ENCODE peak calls at places on chromosomes 5 and 9, in ten cellular contexts. E is ureter; R is transverse colon; V is GDM1; J is germinal center; M is mucosa of descending colon; Z is ELR; O is glomerular endothelial cell; W is activated naive CD8-positive, alpha-beta T cell treated with anti-CD3 and anti-CD28 coated beads, Interleukin-2, amount 10 ng/mL, durations not matched to agents 7 days and 5 days; N is stomach. Q is an unnamed sample.

GRCh38 chr5:136811086-136811485 is 445.7 kb upstream of the TRPC7 start:
- DNase-seq in E (no peak), R (no peak), V (no peak), J (no peak), M (no peak), Z (peak), O (no peak), W (no peak), N (no peak), Q (no peak)

GRCh38 chr5:10527281-10527950 is 36.5 kb upstream of the ANKRD33B start:
- DNase-seq in E (no peak), R (no peak), V (no peak), J (no peak), M (no peak), Z (peak), O (no peak), W (no peak), N (no peak), Q (no peak)

GRCh38 chr5:143279698-143280097 is 123.8 kb downstream of the NR3C1 start:
- DNase-seq in E (no peak), R (no peak), V (no peak), J (no peak), M (no peak), Z (peak), O (no peak), W (no peak), N (no peak), Q (no peak)

GRCh38 chr9:89996717-89997116 is 391.9 kb downstream of the GADD45G start:
- DNase-seq in E (no peak), R (peak), V (no peak), J (no peak), M (no peak), Z (no peak), O (no peak), W (no peak), N (peak), Q (no peak)

GRCh38 chr9:3330792-3331420 is 194.9 kb downstream of the RFX3 start:
- DNase-seq in E (no peak), R (no peak), V (no peak), J (no peak), M (no peak), Z (peak), O (no peak), W (no peak), N (no peak), Q (no peak)

GRCh38 chr9:117278656-117279055 is 136.2 kb downstream of the ASTN2 start:
- DNase-seq in E (no peak), R (no peak), V (no peak), J (no peak), M (no peak), Z (no peak), O (no peak), W (no peak), N (no peak), Q (no peak)

GRCh38 chr5:68315679-68316271 is 100.2 kb downstream of the PIK3R1 start:
- DNase-seq in E (no peak), R (peak), V (no peak), J (peak), M (peak), Z (no peak), O (no peak), W (peak), N (no peak), Q (no peak)

GRCh38 chr9:18994263-18994916 is 38.6 kb downstream of the SAXO1 start:
- DNase-seq in E (no peak), R (no peak), V (no peak), J (no peak), M (no peak), Z (no peak), O (no peak), W (no peak), N (no peak), Q (no peak)

GRCh38 chr9:123418506-123418905 is 62.5 kb downstream of the CRB2 start:
- DNase-seq in E (no peak), R (no peak), V (no peak), J (no peak), M (no peak), Z (no peak), O (no peak), W (peak), N (no peak), Q (peak)

GRCh38 chr5:103993028-103993427 is 430.4 kb upstream of the NUDT12 start:
- DNase-seq in E (no peak), R (no peak), V (no peak), J (no peak), M (no peak), Z (no peak), O (no peak), W (no peak), N (no peak), Q (no peak)

GRCh38 chr5:72238712-72239445 is 81.2 kb downstream of the MRPS27 start:
- DNase-seq in E (no peak), R (no peak), V (no peak), J (no peak), M (no peak), Z (no peak), O (no peak), W (no peak), N (no peak), Q (no peak)

GRCh38 chr9:86298873-86299272 is 16.5 kb upstream of the ISCA1 start:
- DNase-seq in E (no peak), R (no peak), V (no peak), J (no peak), M (no peak), Z (no peak), O (no peak), W (no peak), N (no peak), Q (no peak)

GRCh38 chr9:80842383-80842782 is 847.0 kb downstream of the TLE1 start:
- DNase-seq in E (no peak), R (no peak), V (no peak), J (no peak), M (no peak), Z (peak), O (no peak), W (no peak), N (no peak), Q (no peak)

GRCh38 chr9:97985058-97985861 is 2.1 kb downstream of the ANP32B start:
- DNase-seq in E (no peak), R (peak), V (no peak), J (no peak), M (peak), Z (peak), O (no peak), W (no peak), N (peak), Q (no peak)

GRCh38 chr5:116964438-116964837 is 389.8 kb upstream of the SEMA6A start:
- DNase-seq in E (no peak), R (no peak), V (no peak), J (no peak), M (no peak), Z (no peak), O (no peak), W (no peak), N (no peak), Q (no peak)

GRCh38 chr9:74742792-74743389 is 144.8 kb downstream of the TRPM6 start:
- DNase-seq in E (no peak), R (peak), V (no peak), J (peak), M (no peak), Z (peak), O (no peak), W (no peak), N (no peak), Q (no peak)

GRCh38 chr9:97749928-97750327 is 52.8 kb upstream of the XPA start:
- DNase-seq in E (no peak), R (no peak), V (no peak), J (no peak), M (no peak), Z (peak), O (no peak), W (no peak), N (no peak), Q (no peak)

GRCh38 chr5:41214199-41214598 is 867 bp upstream of the C6 start:
- DNase-seq in E (no peak), R (no peak), V (no peak), J (no peak), M (no peak), Z (no peak), O (no peak), W (no peak), N (no peak), Q (no peak)

GRCh38 chr9:125536184-125537152 is 170.5 kb downstream of the MAPKAP1 start:
- DNase-seq in E (no peak), R (no peak), V (no peak), J (no peak), M (no peak), Z (peak), O (no peak), W (no peak), N (no peak), Q (no peak)

GRCh38 chr5:39274388-39275085 is 55.2 kb upstream of the FYB1 start:
- DNase-seq in E (no peak), R (no peak), V (peak), J (peak), M (no peak), Z (no peak), O (no peak), W (no peak), N (no peak), Q (no peak)

GRCh38 chr5:137273511-137273910 is 225.6 kb downstream of the SPOCK1 start:
- DNase-seq in E (no peak), R (no peak), V (no peak), J (no peak), M (no peak), Z (peak), O (no peak), W (no peak), N (no peak), Q (no peak)

GRCh38 chr9:137619240-137620090 is 660 bp downstream of the EHMT1 start:
- DNase-seq in E (no peak), R (peak), V (no peak), J (peak), M (peak), Z (peak), O (no peak), W (peak), N (peak), Q (peak)

GRCh38 chr5:173714551-173715428 is 98.3 kb upstream of the BOD1 start:
- DNase-seq in E (no peak), R (no peak), V (no peak), J (peak), M (no peak), Z (peak), O (no peak), W (no peak), N (no peak), Q (peak)

GRCh38 chr5:81995407-81995806 is 23.6 kb downstream of the ATG10 start:
- DNase-seq in E (no peak), R (no peak), V (no peak), J (no peak), M (no peak), Z (no peak), O (no peak), W (no peak), N (no peak), Q (no peak)

GRCh38 chr9:118533101-118533500 is 828.9 kb downstream of the TLR4 start:
- DNase-seq in E (no peak), R (no peak), V (no peak), J (no peak), M (no peak), Z (peak), O (no peak), W (no peak), N (no peak), Q (no peak)

GRCh38 chr9:93082841-93083411 is 13.1 kb upstream of the CARD19 start:
- DNase-seq in E (peak), R (no peak), V (no peak), J (no peak), M (peak), Z (no peak), O (no peak), W (no peak), N (no peak), Q (no peak)

GRCh38 chr5:126414874-126415502 is 8.2 kb upstream of the GRAMD2B start:
- DNase-seq in E (peak), R (no peak), V (no peak), J (no peak), M (no peak), Z (peak), O (no peak), W (no peak), N (no peak), Q (peak)

GRCh38 chr5:14869286-14870164 is 2.1 kb downstream of the ANKH start:
- DNase-seq in E (no peak), R (no peak), V (no peak), J (no peak), M (no peak), Z (no peak), O (no peak), W (no peak), N (no peak), Q (no peak)

Q was measured in body of pancreas.